ENCODE peak calls at places on chromosomes 7 and 10, in five cellular contexts. C is neural progenitor cell, A is fibroblast of pulmonary artery, B is body of pancreas, R is lower leg skin. U is an unnamed sample.

GRCh38 chr10:88994034-88994433 is 3.4 kb downstream of the FAS start:
- DNase-seq in B (no peak), R (no peak), A (no peak), C (peak), U (peak)

GRCh38 chr7:47344171-47344955 is 237.5 kb downstream of the TNS3 start:
- DNase-seq in C (no peak), R (no peak), A (no peak), B (peak), U (no peak)

GRCh38 chr7:11437987-11438386 is 394.0 kb downstream of the THSD7A start:
- DNase-seq in A (peak), R (no peak), C (no peak), B (no peak), U (no peak)

GRCh38 chr7:151696738-151697514 is 177.2 kb upstream of the RHEB start:
- DNase-seq in R (no peak), C (peak), B (peak), A (no peak), U (no peak)

GRCh38 chr7:155804431-155804831 is 7.8 kb downstream of the SHH start:
- DNase-seq in C (peak), A (no peak), B (no peak), R (no peak), U (no peak)

GRCh38 chr7:1663243-1663642 is 6.8 kb upstream of the ELFN1 start:
- DNase-seq in R (no peak), A (no peak), B (no peak), C (no peak), U (no peak)

GRCh38 chr10:14701466-14701865 is 73.2 kb downstream of the FAM107B start:
- DNase-seq in C (no peak), A (no peak), B (no peak), R (no peak), U (no peak)

GRCh38 chr10:91708174-91708861 is 75.4 kb upstream of the PPP1R3C start:
- DNase-seq in C (no peak), R (no peak), A (no peak), B (no peak), U (no peak)

GRCh38 chr7:132130497-132130896 is 445.8 kb downstream of the PLXNA4 start:
- DNase-seq in R (no peak), B (no peak), C (no peak), A (no peak), U (no peak)

GRCh38 chr10:131947631-131948347 is 33.9 kb downstream of the BNIP3 start:
- DNase-seq in C (no peak), A (peak), R (no peak), B (no peak), U (peak)

GRCh38 chr7:51025668-51026067 is 243.0 kb upstream of the GRB10 start:
- DNase-seq in B (no peak), A (peak), R (no peak), C (no peak), U (peak)

DNA sequence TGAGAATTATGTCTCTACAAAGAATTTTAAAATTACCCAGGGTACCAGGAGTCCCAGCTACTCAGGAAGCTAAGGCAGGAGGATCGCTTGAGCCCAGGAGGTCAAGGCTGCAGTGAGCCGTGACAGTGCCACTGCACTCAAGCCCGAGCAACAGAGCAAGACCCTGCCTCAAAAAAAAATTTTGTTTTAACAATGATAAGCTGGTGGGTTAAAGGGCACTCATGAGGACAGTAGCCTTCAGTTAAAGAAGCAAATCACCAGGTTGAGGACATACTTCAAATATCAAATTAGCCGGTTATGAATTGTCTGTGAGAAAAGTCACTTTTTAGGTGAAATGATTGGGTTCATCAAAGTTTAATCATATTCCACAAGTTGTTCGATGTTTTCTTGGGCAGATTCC is 582.6 kb upstream of the NRP1 start:
- DNase-seq in B (no peak), A (no peak), C (no peak), R (no peak), U (no peak)
- H3K4me3 ChIP-seq in B (no peak), A (no peak), C (no peak), R (no peak), U (no peak)

GRCh38 chr7:135731131-135731530 is 3.1 kb upstream of the SLC13A4 start:
- DNase-seq in B (no peak), R (no peak), C (no peak), A (no peak), U (no peak)
- TF ChIP-seq CTCF in B (no peak), R (no peak), C (no peak), A (no peak), U (no peak)

GRCh38 chr10:53023411-53023810 is 250.8 kb upstream of the MBL2 start:
- DNase-seq in A (no peak), R (no peak), C (no peak), B (no peak), U (no peak)

GRCh38 chr10:53022663-53023088 is 250.1 kb upstream of the MBL2 start:
- DNase-seq in B (no peak), A (no peak), R (no peak), C (no peak), U (no peak)

DNA sequence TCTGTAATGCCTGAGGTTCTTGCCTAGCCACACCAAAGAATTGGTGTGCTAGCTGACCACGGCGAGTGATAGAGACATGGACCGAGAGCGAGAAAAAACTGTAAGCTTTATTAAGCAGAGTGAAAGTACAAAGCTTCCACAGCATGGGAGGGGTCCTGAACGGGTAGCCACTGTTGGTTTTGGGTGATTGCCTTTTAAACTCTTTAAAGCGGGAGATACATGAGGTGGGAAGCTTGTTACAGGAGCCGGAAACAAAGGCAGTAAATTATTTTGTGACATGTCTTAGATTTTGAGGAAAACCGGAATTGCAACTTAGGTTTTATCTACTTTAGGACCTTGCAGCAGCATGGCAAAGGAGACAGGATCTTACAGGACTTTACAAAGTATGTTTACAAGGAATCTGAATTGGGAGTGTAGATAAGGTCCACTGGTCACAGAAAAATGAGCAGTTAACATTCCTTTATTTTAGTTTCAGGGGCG is 252.6 kb upstream of the MBL2 start:
- DNase-seq in C (no peak), R (no peak), A (peak), B (peak), U (peak)
- H3K4me3 ChIP-seq in C (no peak), R (no peak), A (peak), B (no peak), U (peak)

DNA sequence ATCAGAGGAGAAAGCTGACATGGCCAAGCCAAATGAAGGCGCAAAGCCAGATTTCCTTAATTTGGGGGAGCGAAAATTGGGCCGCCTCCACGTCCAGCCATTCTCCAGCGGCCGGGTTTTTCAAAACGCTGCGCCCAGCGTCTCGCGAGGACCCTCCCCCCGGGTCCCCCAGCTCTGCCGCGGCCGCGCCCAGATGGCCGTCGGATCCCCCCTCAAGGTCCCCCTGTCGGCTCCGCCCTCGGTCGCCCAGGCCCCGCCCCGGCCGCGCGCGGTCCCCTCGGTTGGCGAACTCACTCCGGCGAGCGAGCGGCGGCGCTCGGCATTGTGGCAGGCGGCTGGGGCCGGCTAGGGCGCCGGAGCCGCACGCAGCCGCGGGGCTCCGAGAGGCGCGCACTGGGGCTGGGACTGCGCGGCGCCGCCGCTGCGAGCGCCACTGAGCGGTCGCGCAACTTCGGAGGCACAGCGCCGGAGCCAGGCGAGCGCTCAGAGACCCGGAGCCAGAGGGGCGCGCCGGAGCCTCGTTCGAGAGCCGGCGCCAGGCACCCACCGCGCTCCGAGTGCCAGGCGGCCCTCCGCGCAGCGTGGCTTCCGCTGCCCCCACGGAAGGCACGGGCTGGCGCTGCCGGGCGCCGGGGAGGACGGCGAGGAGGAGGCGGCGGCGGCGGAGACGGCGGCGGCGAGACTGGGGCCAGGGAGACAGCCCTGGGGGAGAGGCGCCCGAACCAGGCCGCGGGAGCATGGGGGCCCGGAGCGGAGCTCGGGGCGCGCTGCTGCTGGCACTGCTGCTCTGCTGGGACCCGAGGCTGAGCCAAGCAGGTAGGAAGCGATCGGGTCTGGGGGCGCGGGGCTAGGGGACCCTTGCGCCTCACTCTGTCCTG is at the start of gene UNC5B:
- DNase-seq in R (peak), A (peak), C (peak), B (peak), U (peak)
- TF ChIP-seq CTCF in R (no peak), A (no peak), C (peak), B (no peak), U (peak)

GRCh38 chr10:64771253-64771652 is 1250.1 kb downstream of the REEP3 start:
- DNase-seq in B (no peak), A (no peak), R (no peak), C (no peak), U (no peak)

DNA sequence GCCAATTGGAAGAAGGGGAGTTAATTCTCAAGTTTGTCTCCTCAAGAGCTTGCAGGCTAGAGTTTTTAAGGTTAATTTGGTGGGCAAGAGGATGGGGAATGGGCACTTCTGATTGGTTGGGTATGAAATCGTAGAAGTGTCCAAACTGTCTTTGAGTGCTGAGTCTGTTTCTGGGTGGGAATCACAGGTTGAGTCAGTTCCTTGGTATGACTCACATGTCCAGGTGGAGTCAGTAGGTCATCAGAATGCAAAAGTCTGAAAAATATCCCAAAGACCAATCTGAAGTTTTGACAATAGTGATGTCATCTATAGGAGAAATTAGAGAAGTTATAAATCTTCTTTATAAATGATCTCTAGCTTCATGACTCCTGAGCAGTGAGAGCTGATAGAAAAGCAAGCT is 1252.2 kb downstream of the REEP3 start:
- DNase-seq in A (no peak), C (no peak), B (no peak), R (no peak), U (no peak)
- H3K4me3 ChIP-seq in A (no peak), C (no peak), B (no peak), R (no peak), U (no peak)

GRCh38 chr7:7830122-7830878 is 111.9 kb upstream of the RPA3 start:
- DNase-seq in A (no peak), C (no peak), B (peak), R (no peak), U (peak)
- TF ChIP-seq CTCF in A (no peak), C (no peak), B (no peak), R (no peak), U (no peak)

GRCh38 chr10:71234970-71235681 is 22.8 kb downstream of the UNC5B start:
- DNase-seq in R (no peak), B (peak), A (peak), C (peak), U (peak)
- H3K4me3 ChIP-seq in R (no peak), B (no peak), A (peak), C (no peak), U (peak)

DNA sequence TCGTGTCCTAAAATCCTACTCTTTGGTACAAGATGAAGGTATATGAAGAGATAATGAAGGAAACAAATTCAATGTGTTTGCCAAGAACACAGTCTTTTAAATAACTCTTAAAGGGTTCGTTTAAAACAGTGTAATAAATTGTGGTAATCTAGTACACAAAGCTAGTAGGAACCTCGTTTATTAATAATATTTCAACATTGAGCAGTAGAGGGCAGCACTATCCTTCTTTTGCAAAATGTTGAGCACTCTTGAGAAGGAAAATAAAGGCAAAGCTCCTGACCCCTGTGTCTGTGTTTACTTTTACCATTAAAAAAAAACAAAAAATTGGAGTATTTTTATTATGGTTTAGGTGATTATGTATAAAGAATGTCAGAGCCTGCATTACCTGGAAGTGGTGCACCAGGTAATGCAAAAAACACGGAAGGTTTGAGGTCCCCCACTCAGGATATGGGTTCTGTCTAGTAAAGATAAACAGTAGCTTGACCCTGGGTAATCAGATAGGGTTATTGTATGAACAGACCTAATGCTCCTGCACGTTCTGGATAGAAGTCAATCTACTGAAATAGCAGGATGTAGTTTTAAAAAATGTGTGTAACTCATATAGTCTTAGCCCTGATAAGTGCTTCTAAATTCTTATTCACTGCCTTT is 5.7 kb upstream of the GOT1 start:
- DNase-seq in C (peak), A (peak), R (no peak), B (no peak), U (peak)
- TF ChIP-seq CTCF in C (peak), A (peak), R (no peak), B (peak), U (peak)